ENCODE peak calls at places on chromosomes 5 and 9, in seven cellular contexts. M is HCT116, V is HepG2, H is H1, T is K562, B is SK-N-SH, A is GM12878. C is an unnamed sample.

GRCh38 chr9:107707419-107707837 is 217.9 kb upstream of the KLF4 start:
- DNase-seq in B (no peak), H (no peak), M (no peak), V (no peak), A (no peak), T (peak), C (no peak)

GRCh38 chr9:132662152-132662945 is 7.4 kb downstream of the DDX31 start:
- DNase-seq in T (no peak), A (no peak), B (no peak), H (no peak), V (no peak), M (no peak), C (peak)

GRCh38 chr9:118693645-118694044 is 675.6 kb downstream of the BRINP1 start:
- DNase-seq in T (no peak), B (no peak), A (no peak), M (no peak), H (no peak), V (no peak), C (no peak)

GRCh38 chr5:79168031-79168430 is 56.4 kb downstream of the BHMT start:
- DNase-seq in T (no peak), H (no peak), B (no peak), A (no peak), V (no peak), M (no peak), C (no peak)

GRCh38 chr5:148443998-148444397 is 60.2 kb downstream of the FBXO38 start:
- DNase-seq in V (peak), B (peak), H (no peak), A (peak), M (peak), T (peak), C (peak)

GRCh38 chr5:179936976-179937681 is 29.4 kb upstream of the TBC1D9B start:
- DNase-seq in M (no peak), H (no peak), B (no peak), V (no peak), A (no peak), T (no peak), C (no peak)

GRCh38 chr5:28580616-28581015 is 1542.2 kb upstream of the CDH9 start:
- DNase-seq in M (no peak), T (no peak), H (no peak), A (no peak), B (no peak), V (no peak), C (no peak)

GRCh38 chr9:18861599-18862546 is 171.1 kb downstream of the SAXO1 start:
- DNase-seq in H (peak), T (no peak), A (no peak), V (no peak), B (no peak), M (no peak), C (peak)

GRCh38 chr5:375921-376871 is 54.7 kb downstream of the AHRR start:
- DNase-seq in B (peak), T (no peak), A (no peak), M (no peak), V (no peak), H (peak), C (no peak)

GRCh38 chr9:133359420-133360175 is 3.2 kb downstream of the SURF2 start:
- DNase-seq in T (no peak), V (peak), M (no peak), H (peak), A (no peak), B (peak), C (no peak)

GRCh38 chr5:133944263-133945230 is 23.9 kb downstream of the C5orf15 start:
- DNase-seq in T (peak), M (peak), A (no peak), V (peak), B (peak), H (peak), C (peak)

GRCh38 chr9:90340421-90340820 is 302.2 kb downstream of the DIRAS2 start:
- DNase-seq in M (no peak), V (no peak), B (no peak), T (no peak), A (no peak), H (no peak), C (no peak)

GRCh38 chr9:132651259-132651658 is 18.5 kb downstream of the DDX31 start:
- DNase-seq in H (no peak), B (peak), A (no peak), V (no peak), M (no peak), T (no peak), C (peak)

GRCh38 chr5:90548069-90548593 is 10.5 kb upstream of the ADGRV1 start:
- DNase-seq in M (peak), H (no peak), T (peak), V (peak), A (no peak), B (no peak), C (peak)

GRCh38 chr9:86075132-86075807 is 24.1 kb downstream of the GOLM1 start:
- DNase-seq in T (no peak), A (no peak), H (no peak), B (no peak), V (no peak), M (no peak), C (no peak)

GRCh38 chr5:61327761-61328753 is 4.0 kb upstream of the ZSWIM6 start:
- DNase-seq in T (no peak), V (peak), B (no peak), H (no peak), A (peak), M (no peak), C (no peak)

GRCh38 chr9:78189461-78189860 is 46.4 kb upstream of the CEP78 start:
- DNase-seq in V (no peak), H (no peak), A (no peak), M (no peak), T (no peak), B (no peak), C (no peak)

GRCh38 chr5:118653926-118654325 is 334.4 kb downstream of the DTWD2 start:
- DNase-seq in A (no peak), M (no peak), H (no peak), B (no peak), T (no peak), V (no peak), C (no peak)

GRCh38 chr5:170289749-170290148 is 7.8 kb downstream of the LCP2 start:
- DNase-seq in A (no peak), M (no peak), V (no peak), B (no peak), H (no peak), T (no peak), C (no peak)

GRCh38 chr5:59745422-59745863 is 148.1 kb downstream of the PDE4D start:
- DNase-seq in A (no peak), B (no peak), T (no peak), H (no peak), V (no peak), M (no peak), C (no peak)

GRCh38 chr9:136615631-136616306 is 46.9 kb upstream of the EGFL7 start:
- DNase-seq in T (no peak), V (no peak), B (no peak), A (no peak), H (no peak), M (no peak), C (no peak)
- TF ChIP-seq JUND in T (no peak), V (no peak), B (no peak), A (no peak), H (no peak), M (no peak), C (no peak)

GRCh38 chr9:120910643-120911042 is 16.0 kb downstream of the TRAF1 start:
- DNase-seq in V (no peak), B (no peak), H (no peak), T (no peak), M (no peak), A (no peak), C (no peak)
- TF ChIP-seq JUND in V (no peak), B (no peak), H (no peak), T (no peak), M (no peak), A (no peak), C (no peak)

GRCh38 chr5:147095740-147096139 is 139.1 kb upstream of the STK32A start:
- DNase-seq in V (no peak), A (no peak), T (no peak), M (no peak), H (no peak), B (no peak), C (no peak)

GRCh38 chr5:147101654-147102053 is 133.2 kb upstream of the STK32A start:
- DNase-seq in A (no peak), V (no peak), T (no peak), M (no peak), B (no peak), H (no peak), C (no peak)

GRCh38 chr5:147093138-147093537 is 141.7 kb upstream of the STK32A start:
- DNase-seq in M (no peak), B (no peak), H (no peak), V (no peak), A (no peak), T (no peak), C (no peak)

GRCh38 chr5:147098233-147098790 is 136.5 kb upstream of the STK32A start:
- DNase-seq in V (peak), M (peak), H (peak), A (no peak), B (peak), T (no peak), C (peak)
- TF ChIP-seq JUND in V (no peak), M (no peak), H (no peak), A (no peak), B (peak), T (no peak), C (no peak)

DNA sequence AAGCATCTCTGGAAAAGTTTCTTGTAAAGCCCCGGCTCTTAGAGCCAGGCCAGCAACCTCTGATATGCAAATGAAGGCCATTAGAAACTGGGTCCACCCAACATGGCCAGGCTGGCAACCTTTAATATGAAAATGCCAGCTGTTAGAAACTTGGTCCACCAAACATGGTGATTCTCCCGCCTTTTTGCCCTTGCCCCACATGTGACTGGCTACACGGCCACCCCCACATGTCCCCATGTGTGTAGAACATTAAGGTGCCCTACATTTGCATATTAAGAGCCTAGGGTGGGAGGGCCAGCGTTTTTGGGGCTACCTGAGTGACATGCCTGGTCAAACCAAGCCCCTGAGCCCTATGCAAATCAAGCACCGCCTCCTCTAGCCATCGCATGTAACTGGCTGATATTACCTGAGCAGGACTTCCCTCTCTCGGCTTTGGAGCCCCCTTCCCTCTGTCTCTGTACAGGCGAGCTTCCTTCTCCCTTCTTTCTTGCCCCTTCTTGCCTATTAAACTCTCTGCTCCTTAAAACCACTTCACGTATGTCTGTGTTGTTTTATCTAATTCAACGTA is 39.0 kb downstream of the S100Z start:
- DNase-seq in B (no peak), M (no peak), H (no peak), V (no peak), A (no peak), T (no peak), C (no peak)
- TF ChIP-seq JUND in B (no peak), M (no peak), H (no peak), V (no peak), A (no peak), T (no peak), C (no peak)

C was measured in T47D.